ENCODE peak calls at places on chromosomes 12 and 14, in ten cellular contexts. One of them, this sample, is unnamed.

GRCh38 chr14:94622653-94623421 is 10.6 kb downstream of the SERPINA3 start:
- DNase-seq in stomach: no peak
- DNase-seq in CD4-positive, alpha-beta T cell: no peak
- DNase-seq in uterus: no peak
- DNase-seq in endothelial cell of umbilical vein: no peak
- DNase-seq in right cardiac atrium: no peak
- DNase-seq in aorta: no peak
- DNase-seq in adrenal gland: no peak
- DNase-seq in CD8-positive, alpha-beta T cell: no peak
- DNase-seq in trophoblast cell: no peak
- DNase-seq in this sample: no peak

GRCh38 chr12:121532503-121533390 is 48.1 kb downstream of the KDM2B start:
- DNase-seq in stomach: no peak
- DNase-seq in CD4-positive, alpha-beta T cell: no peak
- DNase-seq in uterus: no peak
- DNase-seq in endothelial cell of umbilical vein: no peak
- DNase-seq in right cardiac atrium: no peak
- DNase-seq in aorta: no peak
- DNase-seq in adrenal gland: no peak
- DNase-seq in CD8-positive, alpha-beta T cell: no peak
- DNase-seq in trophoblast cell: no peak
- DNase-seq in this sample: no peak

GRCh38 chr14:88990856-88991255 is 166.4 kb downstream of the TTC8 start:
- DNase-seq in stomach: no peak
- DNase-seq in CD4-positive, alpha-beta T cell: no peak
- DNase-seq in uterus: no peak
- DNase-seq in endothelial cell of umbilical vein: no peak
- DNase-seq in right cardiac atrium: no peak
- DNase-seq in aorta: no peak
- DNase-seq in adrenal gland: no peak
- DNase-seq in CD8-positive, alpha-beta T cell: no peak
- DNase-seq in trophoblast cell: no peak
- DNase-seq in this sample: no peak

GRCh38 chr14:50230601-50231474 is 540 bp downstream of the SOS2 start:
- DNase-seq in stomach: peak; percentile 41
- DNase-seq in CD4-positive, alpha-beta T cell: peak; percentile 9
- DNase-seq in uterus: peak; percentile 58
- DNase-seq in endothelial cell of umbilical vein: peak; percentile 75
- DNase-seq in right cardiac atrium: peak; percentile 82
- DNase-seq in aorta: peak; percentile 77
- DNase-seq in adrenal gland: peak; percentile 55
- DNase-seq in CD8-positive, alpha-beta T cell: peak; percentile 33
- DNase-seq in trophoblast cell: peak; percentile 90
- DNase-seq in this sample: peak; percentile 68

GRCh38 chr12:666766-667308 is 3.6 kb upstream of the NINJ2 start:
- DNase-seq in stomach: no peak
- DNase-seq in CD4-positive, alpha-beta T cell: no peak
- DNase-seq in uterus: no peak
- DNase-seq in endothelial cell of umbilical vein: no peak
- DNase-seq in right cardiac atrium: no peak
- DNase-seq in aorta: no peak
- DNase-seq in adrenal gland: no peak
- DNase-seq in CD8-positive, alpha-beta T cell: no peak
- DNase-seq in trophoblast cell: no peak
- DNase-seq in this sample: no peak

GRCh38 chr12:29350080-29350479 is 30.9 kb downstream of the ERGIC2 start:
- DNase-seq in stomach: no peak
- DNase-seq in CD4-positive, alpha-beta T cell: no peak
- DNase-seq in uterus: no peak
- DNase-seq in endothelial cell of umbilical vein: peak; percentile 10
- DNase-seq in right cardiac atrium: no peak
- DNase-seq in aorta: no peak
- DNase-seq in adrenal gland: no peak
- DNase-seq in CD8-positive, alpha-beta T cell: no peak
- DNase-seq in trophoblast cell: no peak
- DNase-seq in this sample: no peak

GRCh38 chr14:24195186-24196070 is at the start of gene TM9SF1:
- DNase-seq in stomach: peak; percentile 89
- DNase-seq in CD4-positive, alpha-beta T cell: peak; percentile 84
- DNase-seq in uterus: peak; percentile 89
- DNase-seq in endothelial cell of umbilical vein: peak; percentile 93
- DNase-seq in right cardiac atrium: peak; percentile 95
- DNase-seq in aorta: peak; percentile 93
- DNase-seq in adrenal gland: peak; percentile 86
- DNase-seq in CD8-positive, alpha-beta T cell: peak; percentile 91
- DNase-seq in trophoblast cell: peak; percentile 80
- DNase-seq in this sample: peak; percentile 89

GRCh38 chr14:56811596-56812363 is 1.5 kb upstream of the OTX2 start:
- DNase-seq in stomach: no peak
- DNase-seq in CD4-positive, alpha-beta T cell: no peak
- DNase-seq in uterus: no peak
- DNase-seq in endothelial cell of umbilical vein: no peak
- DNase-seq in right cardiac atrium: no peak
- DNase-seq in aorta: no peak
- DNase-seq in adrenal gland: no peak
- DNase-seq in CD8-positive, alpha-beta T cell: no peak
- DNase-seq in trophoblast cell: no peak
- DNase-seq in this sample: no peak

GRCh38 chr12:89760783-89761182 is 52.1 kb upstream of the ATP2B1 start:
- DNase-seq in stomach: no peak
- DNase-seq in CD4-positive, alpha-beta T cell: no peak
- DNase-seq in uterus: no peak
- DNase-seq in endothelial cell of umbilical vein: no peak
- DNase-seq in right cardiac atrium: no peak
- DNase-seq in aorta: no peak
- DNase-seq in adrenal gland: no peak
- DNase-seq in CD8-positive, alpha-beta T cell: no peak
- DNase-seq in trophoblast cell: no peak
- DNase-seq in this sample: no peak

GRCh38 chr14:22462923-22463322 is 126.1 kb downstream of the DAD1 start:
- DNase-seq in stomach: no peak
- DNase-seq in CD4-positive, alpha-beta T cell: no peak
- DNase-seq in uterus: no peak
- DNase-seq in endothelial cell of umbilical vein: no peak
- DNase-seq in right cardiac atrium: no peak
- DNase-seq in aorta: no peak
- DNase-seq in adrenal gland: no peak
- DNase-seq in CD8-positive, alpha-beta T cell: no peak
- DNase-seq in trophoblast cell: peak; percentile 14
- DNase-seq in this sample: no peak

GRCh38 chr12:82517808-82518207 is 159.5 kb downstream of the METTL25 start:
- DNase-seq in stomach: no peak
- DNase-seq in CD4-positive, alpha-beta T cell: no peak
- DNase-seq in uterus: no peak
- DNase-seq in endothelial cell of umbilical vein: no peak
- DNase-seq in right cardiac atrium: no peak
- DNase-seq in aorta: no peak
- DNase-seq in adrenal gland: no peak
- DNase-seq in CD8-positive, alpha-beta T cell: no peak
- DNase-seq in trophoblast cell: no peak
- DNase-seq in this sample: no peak

GRCh38 chr14:63752449-63753169 is 24.7 kb upstream of the SGPP1 start:
- DNase-seq in stomach: no peak
- DNase-seq in CD4-positive, alpha-beta T cell: no peak
- DNase-seq in uterus: no peak
- DNase-seq in endothelial cell of umbilical vein: no peak
- DNase-seq in right cardiac atrium: no peak
- DNase-seq in aorta: peak; percentile 65
- DNase-seq in adrenal gland: peak; percentile 24
- DNase-seq in CD8-positive, alpha-beta T cell: no peak
- DNase-seq in trophoblast cell: peak; percentile 43
- DNase-seq in this sample: peak; percentile 19

GRCh38 chr12:53722450-53723041 is 4.7 kb downstream of the CALCOCO1 start:
- DNase-seq in stomach: no peak
- DNase-seq in CD4-positive, alpha-beta T cell: no peak
- DNase-seq in uterus: no peak
- DNase-seq in endothelial cell of umbilical vein: no peak
- DNase-seq in right cardiac atrium: no peak
- DNase-seq in aorta: no peak
- DNase-seq in adrenal gland: no peak
- DNase-seq in CD8-positive, alpha-beta T cell: no peak
- DNase-seq in trophoblast cell: no peak
- DNase-seq in this sample: no peak

GRCh38 chr12:22881878-22882277 is 256.9 kb downstream of the ETNK1 start:
- DNase-seq in stomach: no peak
- DNase-seq in CD4-positive, alpha-beta T cell: no peak
- DNase-seq in uterus: no peak
- DNase-seq in endothelial cell of umbilical vein: no peak
- DNase-seq in right cardiac atrium: no peak
- DNase-seq in aorta: no peak
- DNase-seq in adrenal gland: no peak
- DNase-seq in CD8-positive, alpha-beta T cell: no peak
- DNase-seq in trophoblast cell: no peak
- DNase-seq in this sample: no peak

GRCh38 chr12:64496839-64497400 is 45.0 kb downstream of the TBK1 start:
- DNase-seq in stomach: no peak
- DNase-seq in CD4-positive, alpha-beta T cell: no peak
- DNase-seq in uterus: no peak
- DNase-seq in endothelial cell of umbilical vein: no peak
- DNase-seq in right cardiac atrium: no peak
- DNase-seq in aorta: no peak
- DNase-seq in adrenal gland: no peak
- DNase-seq in CD8-positive, alpha-beta T cell: no peak
- DNase-seq in trophoblast cell: no peak
- DNase-seq in this sample: no peak

GRCh38 chr12:79057540-79057939 is 193.0 kb downstream of the SYT1 start:
- DNase-seq in stomach: no peak
- DNase-seq in CD4-positive, alpha-beta T cell: no peak
- DNase-seq in uterus: no peak
- DNase-seq in endothelial cell of umbilical vein: no peak
- DNase-seq in right cardiac atrium: no peak
- DNase-seq in aorta: no peak
- DNase-seq in adrenal gland: no peak
- DNase-seq in CD8-positive, alpha-beta T cell: no peak
- DNase-seq in trophoblast cell: no peak
- DNase-seq in this sample: no peak

GRCh38 chr14:54366726-54367707 is 29.8 kb upstream of the CDKN3 start:
- DNase-seq in stomach: peak; percentile 42
- DNase-seq in CD4-positive, alpha-beta T cell: peak; percentile 6
- DNase-seq in uterus: no peak
- DNase-seq in endothelial cell of umbilical vein: peak; percentile 69
- DNase-seq in right cardiac atrium: no peak
- DNase-seq in aorta: no peak
- DNase-seq in adrenal gland: peak; percentile 44
- DNase-seq in CD8-positive, alpha-beta T cell: peak; percentile 27
- DNase-seq in trophoblast cell: peak; percentile 45
- DNase-seq in this sample: peak; percentile 42

DNA sequence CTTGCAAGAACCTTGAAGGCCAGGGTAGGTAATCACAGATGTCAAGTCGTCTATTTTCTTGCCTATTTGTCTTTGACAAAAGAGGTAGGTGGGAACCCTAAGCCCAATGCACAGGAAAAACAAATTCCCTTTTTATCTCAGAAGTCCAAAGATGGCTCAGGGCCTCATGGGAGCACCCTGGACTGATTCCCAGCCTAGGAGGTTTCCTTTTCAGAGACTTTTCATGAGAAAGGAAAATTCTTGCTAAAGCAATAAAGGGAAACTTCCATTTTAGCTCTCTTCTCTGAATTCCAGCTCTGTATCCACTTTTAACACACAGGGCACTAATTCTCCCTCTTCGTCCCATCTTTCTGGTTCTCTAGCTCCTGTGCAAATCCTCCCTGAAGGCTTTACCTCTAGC is 1.2 kb downstream of the ZNF641 start:
- DNase-seq in stomach: no peak
- DNase-seq in CD4-positive, alpha-beta T cell: no peak
- DNase-seq in uterus: peak; percentile 47
- DNase-seq in endothelial cell of umbilical vein: peak; percentile 19
- DNase-seq in right cardiac atrium: peak; percentile 82
- DNase-seq in aorta: no peak
- DNase-seq in adrenal gland: no peak
- DNase-seq in CD8-positive, alpha-beta T cell: no peak
- DNase-seq in trophoblast cell: no peak
- DNase-seq in this sample: peak; percentile 76
- H3K27ac ChIP-seq in stomach: peak overlapping the region; percentile 97
- H3K27ac ChIP-seq in CD4-positive, alpha-beta T cell: peak overlapping the region; percentile 70
- H3K27ac ChIP-seq in uterus: peak overlapping the region; percentile 96
- H3K27ac ChIP-seq in endothelial cell of umbilical vein: no peak overlapping the region
- H3K27ac ChIP-seq in right cardiac atrium: peak overlapping the region; percentile 93
- H3K27ac ChIP-seq in aorta: peak overlapping the region; percentile 36
- H3K27ac ChIP-seq in adrenal gland: peak overlapping the region; percentile 97
- H3K27ac ChIP-seq in CD8-positive, alpha-beta T cell: no peak overlapping the region
- H3K27ac ChIP-seq in trophoblast cell: no peak overlapping the region
- H3K27ac ChIP-seq in this sample: peak overlapping the region; percentile 92

GRCh38 chr12:96587691-96588090 is 98.3 kb downstream of the CFAP54 start:
- DNase-seq in stomach: no peak
- DNase-seq in CD4-positive, alpha-beta T cell: no peak
- DNase-seq in uterus: no peak
- DNase-seq in endothelial cell of umbilical vein: peak; percentile 4
- DNase-seq in right cardiac atrium: no peak
- DNase-seq in aorta: no peak
- DNase-seq in adrenal gland: no peak
- DNase-seq in CD8-positive, alpha-beta T cell: no peak
- DNase-seq in trophoblast cell: no peak
- DNase-seq in this sample: no peak
- H3K9me3 ChIP-seq in stomach: no peaks in the 10 kb centered on the region
- H3K9me3 ChIP-seq in CD4-positive, alpha-beta T cell: no peaks in the 10 kb centered on the region
- H3K9me3 ChIP-seq in uterus: no peaks in the 10 kb centered on the region
- H3K9me3 ChIP-seq in endothelial cell of umbilical vein: no peaks in the 10 kb centered on the region
- H3K9me3 ChIP-seq in right cardiac atrium: no peaks in the 10 kb centered on the region
- H3K9me3 ChIP-seq in aorta: peaks cover 1% of the 10 kb centered on the region
- H3K9me3 ChIP-seq in adrenal gland: no peaks in the 10 kb centered on the region
- H3K9me3 ChIP-seq in CD8-positive, alpha-beta T cell: no peaks in the 10 kb centered on the region
- H3K9me3 ChIP-seq in trophoblast cell: no peaks in the 10 kb centered on the region
- H3K9me3 ChIP-seq in this sample: no peaks in the 10 kb centered on the region

DNA sequence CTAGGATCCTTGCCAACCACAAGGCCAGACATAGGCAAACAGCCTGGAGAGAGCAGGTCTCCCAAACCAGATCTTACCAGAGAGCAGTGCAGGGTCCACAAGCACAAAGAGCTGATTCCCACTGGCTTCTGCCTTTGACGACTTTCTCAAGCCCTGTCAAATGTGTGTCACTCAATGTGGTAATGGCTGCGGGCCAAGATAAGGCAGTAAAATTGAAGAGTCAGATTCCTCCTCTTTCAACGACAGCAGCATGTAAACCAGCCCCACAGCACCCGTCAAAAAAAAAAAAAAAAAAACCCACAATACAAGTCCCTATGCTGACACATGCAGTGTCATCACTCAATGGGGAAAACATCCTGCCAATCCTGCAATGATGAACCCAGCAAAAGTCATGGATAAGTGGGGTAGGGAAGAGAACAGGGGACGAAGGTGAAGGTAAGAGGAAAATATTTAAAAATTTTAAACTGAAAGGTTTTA is at the start of gene STON2:
- DNase-seq in stomach: no peak
- DNase-seq in CD4-positive, alpha-beta T cell: no peak
- DNase-seq in uterus: no peak
- DNase-seq in endothelial cell of umbilical vein: no peak
- DNase-seq in right cardiac atrium: no peak
- DNase-seq in aorta: no peak
- DNase-seq in adrenal gland: no peak
- DNase-seq in CD8-positive, alpha-beta T cell: no peak
- DNase-seq in trophoblast cell: peak; percentile 95
- DNase-seq in this sample: no peak
- H3K27ac ChIP-seq in stomach: peak within 1 kb of the TSS; percentile 35
- H3K27ac ChIP-seq in CD4-positive, alpha-beta T cell: no peak within 1 kb of the TSS
- H3K27ac ChIP-seq in uterus: no peak within 1 kb of the TSS
- H3K27ac ChIP-seq in endothelial cell of umbilical vein: no peak within 1 kb of the TSS
- H3K27ac ChIP-seq in right cardiac atrium: no peak within 1 kb of the TSS
- H3K27ac ChIP-seq in aorta: no peak within 1 kb of the TSS
- H3K27ac ChIP-seq in adrenal gland: no peak within 1 kb of the TSS
- H3K27ac ChIP-seq in CD8-positive, alpha-beta T cell: no peak within 1 kb of the TSS
- H3K27ac ChIP-seq in trophoblast cell: peak within 1 kb of the TSS; percentile 88
- H3K27ac ChIP-seq in this sample: no peak within 1 kb of the TSS

GRCh38 chr12:34598352-34598827 is 576.1 kb downstream of the ALG10 start:
- DNase-seq in stomach: no peak
- DNase-seq in CD4-positive, alpha-beta T cell: no peak
- DNase-seq in uterus: peak; percentile 3
- DNase-seq in endothelial cell of umbilical vein: no peak
- DNase-seq in right cardiac atrium: no peak
- DNase-seq in aorta: peak; percentile 12
- DNase-seq in adrenal gland: no peak
- DNase-seq in CD8-positive, alpha-beta T cell: no peak
- DNase-seq in trophoblast cell: no peak
- DNase-seq in this sample: no peak
- H3K9me3 ChIP-seq in stomach: peaks cover 98% of the 10 kb centered on the region
- H3K9me3 ChIP-seq in CD4-positive, alpha-beta T cell: peaks cover 78% of the 10 kb centered on the region
- H3K9me3 ChIP-seq in uterus: no peaks in the 10 kb centered on the region
- H3K9me3 ChIP-seq in endothelial cell of umbilical vein: peaks cover 7% of the 10 kb centered on the region
- H3K9me3 ChIP-seq in right cardiac atrium: no peaks in the 10 kb centered on the region
- H3K9me3 ChIP-seq in aorta: peaks cover 3% of the 10 kb centered on the region
- H3K9me3 ChIP-seq in adrenal gland: peaks cover 23% of the 10 kb centered on the region
- H3K9me3 ChIP-seq in CD8-positive, alpha-beta T cell: no peaks in the 10 kb centered on the region
- H3K9me3 ChIP-seq in trophoblast cell: peaks cover 78% of the 10 kb centered on the region
- H3K9me3 ChIP-seq in this sample: peaks cover 5% of the 10 kb centered on the region